ENCODE peak calls at places on chromosomes 7 and 10, in five cellular contexts. D, L, U, M and V are unnamed samples.
A peak's percentile ranks its signal among the peaks of the same experiment; 100 is the strongest.

GRCh38 chr10:16521311-16522016 is at the start of gene C1QL3:
- DNase-seq in D (no peak), L (no peak), U (peak; percentile 39), M (peak; percentile 13), V (no peak)

GRCh38 chr7:92794386-92794785 is 42.0 kb downstream of the CDK6 start:
- DNase-seq in D (peak; percentile 33), L (no peak), U (no peak), M (no peak), V (no peak)

GRCh38 chr7:108247646-108248045 is 117.5 kb upstream of the LAMB4 start:
- DNase-seq in D (no peak), L (no peak), U (peak; percentile 47), M (no peak), V (no peak)

GRCh38 chr10:924524-924859 is 7.0 kb downstream of the LARP4B start:
- DNase-seq in D (no peak), L (no peak), U (no peak), M (no peak), V (no peak)

GRCh38 chr10:43026039-43026973 is 50.6 kb upstream of the RET start:
- DNase-seq in D (no peak), L (peak; percentile 27), U (no peak), M (no peak), V (no peak)

GRCh38 chr7:85595639-85596268 is 408.9 kb upstream of the SEMA3D start:
- DNase-seq in D (no peak), L (no peak), U (peak; percentile 44), M (no peak), V (peak; percentile 7)

GRCh38 chr10:97827778-97828291 is 21.8 kb upstream of the GOLGA7B start:
- DNase-seq in D (no peak), L (no peak), U (no peak), M (no peak), V (no peak)

GRCh38 chr7:85405016-85405415 is 218.2 kb upstream of the SEMA3D start:
- DNase-seq in D (no peak), L (no peak), U (peak; percentile 3), M (no peak), V (no peak)

GRCh38 chr7:119984247-119984646 is 288.7 kb upstream of the KCND2 start:
- DNase-seq in D (no peak), L (no peak), U (no peak), M (no peak), V (no peak)

GRCh38 chr7:17421941-17422340 is 123.5 kb downstream of the AHR start:
- DNase-seq in D (no peak), L (no peak), U (no peak), M (no peak), V (no peak)

GRCh38 chr10:69789164-69789576 is 12.5 kb upstream of the COL13A1 start:
- DNase-seq in D (no peak), L (no peak), U (no peak), M (no peak), V (no peak)

GRCh38 chr10:22301193-22301592 is 15.0 kb upstream of the COMMD3 start:
- DNase-seq in D (peak; percentile 47), L (no peak), U (no peak), M (no peak), V (no peak)

GRCh38 chr10:6542999-6543430 is 37.1 kb downstream of the PRKCQ start:
- DNase-seq in D (no peak), L (no peak), U (no peak), M (no peak), V (no peak)

GRCh38 chr10:22821501-22821900 is 106.4 kb upstream of the ARMC3 start:
- DNase-seq in D (no peak), L (no peak), U (peak; percentile 71), M (no peak), V (no peak)

GRCh38 chr10:73044378-73045285 is 52.0 kb downstream of the P4HA1 start:
- DNase-seq in D (no peak), L (no peak), U (peak; percentile 88), M (no peak), V (peak; percentile 38)

GRCh38 chr10:19918800-19919199 is 102.6 kb downstream of the PLXDC2 start:
- DNase-seq in D (no peak), L (no peak), U (peak; percentile 73), M (no peak), V (peak; percentile 27)

GRCh38 chr7:51647931-51648351 is 331.3 kb upstream of the COBL start:
- DNase-seq in D (peak; percentile 80), L (no peak), U (peak; percentile 21), M (peak; percentile 35), V (no peak)

GRCh38 chr10:77290528-77291155 is 347.0 kb downstream of the KCNMA1 start:
- DNase-seq in D (no peak), L (no peak), U (peak; percentile 64), M (no peak), V (peak; percentile 90)

GRCh38 chr7:20408467-20408826 is 77.7 kb downstream of the ITGB8 start:
- DNase-seq in D (no peak), L (peak; percentile 35), U (peak; percentile 85), M (peak; percentile 15), V (no peak)

GRCh38 chr10:58412502-58412961 is 27.3 kb downstream of the TFAM start:
- DNase-seq in D (peak; percentile 10), L (no peak), U (peak; percentile 45), M (no peak), V (peak; percentile 84)

GRCh38 chr7:101373812-101374612 is 11.3 kb downstream of the COL26A1 start:
- DNase-seq in D (peak; percentile 11), L (peak; percentile 63), U (no peak), M (no peak), V (no peak)

GRCh38 chr7:128799451-128799850 is 7.7 kb downstream of the CCDC136 start:
- DNase-seq in D (no peak), L (no peak), U (no peak), M (no peak), V (no peak)

GRCh38 chr10:64091889-64092288 is 570.7 kb downstream of the REEP3 start:
- DNase-seq in D (peak; percentile 20), L (no peak), U (peak; percentile 9), M (no peak), V (no peak)

GRCh38 chr10:13788701-13789447 is 202.1 kb downstream of the PRPF18 start:
- DNase-seq in D (no peak), L (no peak), U (peak; percentile 70), M (peak; percentile 41), V (no peak)

GRCh38 chr7:24933298-24933697 is 46.7 kb downstream of the OSBPL3 start:
- DNase-seq in D (no peak), L (no peak), U (no peak), M (no peak), V (no peak)
- H3K4me3 ChIP-seq in D (no peak overlapping the region), L (no peak overlapping the region), U (no peak overlapping the region), M (no peak overlapping the region), V (no peak overlapping the region)

GRCh38 chr7:1567893-1568292 is 1.9 kb downstream of the PSMG3 start:
- DNase-seq in D (no peak), L (no peak), U (no peak), M (no peak), V (peak; percentile 80)
- H3K4me3 ChIP-seq in D (no peak overlapping the region), L (no peak overlapping the region), U (no peak overlapping the region), M (no peak overlapping the region), V (no peak overlapping the region)

GRCh38 chr7:151078233-151079040 is 2.2 kb downstream of the FASTK start:
- DNase-seq in D (peak; percentile 68), L (no peak), U (peak; percentile 36), M (peak; percentile 28), V (no peak)
- H3K4me3 ChIP-seq in D (no peak overlapping the region), L (no peak overlapping the region), U (no peak overlapping the region), M (no peak overlapping the region), V (no peak overlapping the region)

GRCh38 chr7:5589819-5590595 is 166.4 kb upstream of the TNRC18 start:
- DNase-seq in D (no peak), L (no peak), U (no peak), M (no peak), V (no peak)

GRCh38 chr7:5594616-5595544 is 171.2 kb upstream of the TNRC18 start:
- DNase-seq in D (no peak), L (no peak), U (peak; percentile 46), M (peak; percentile 73), V (no peak)

GRCh38 chr7:5595545-5596045 is 172.0 kb upstream of the TNRC18 start:
- DNase-seq in D (no peak), L (no peak), U (no peak), M (no peak), V (no peak)

GRCh38 chr7:5590596-5591546 is 167.2 kb upstream of the TNRC18 start:
- DNase-seq in D (no peak), L (no peak), U (no peak), M (no peak), V (no peak)

DNA sequence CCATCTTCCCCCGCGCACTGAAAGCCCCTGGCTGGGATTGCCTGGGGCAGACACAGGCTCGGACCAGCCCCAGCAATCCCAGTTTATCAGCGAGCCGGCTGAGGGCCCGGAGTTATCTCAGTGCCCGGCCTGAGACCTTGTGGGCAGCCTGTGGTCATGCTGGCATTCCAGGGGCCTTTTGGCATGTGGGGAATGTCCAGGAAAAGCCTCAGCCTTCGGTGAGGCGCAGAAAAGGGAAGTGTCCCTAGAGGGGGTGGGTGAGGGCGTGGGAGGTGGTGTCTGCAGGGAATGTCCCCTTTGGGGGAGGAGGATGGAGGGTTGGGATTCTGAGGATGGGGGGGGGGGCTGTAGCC is 167.9 kb upstream of the TNRC18 start:
- DNase-seq in D (no peak), L (no peak), U (peak; percentile 92), M (no peak), V (no peak)
- H3K4me3 ChIP-seq in D (no peak overlapping the region), L (no peak overlapping the region), U (no peak overlapping the region), M (no peak overlapping the region), V (no peak overlapping the region)

DNA sequence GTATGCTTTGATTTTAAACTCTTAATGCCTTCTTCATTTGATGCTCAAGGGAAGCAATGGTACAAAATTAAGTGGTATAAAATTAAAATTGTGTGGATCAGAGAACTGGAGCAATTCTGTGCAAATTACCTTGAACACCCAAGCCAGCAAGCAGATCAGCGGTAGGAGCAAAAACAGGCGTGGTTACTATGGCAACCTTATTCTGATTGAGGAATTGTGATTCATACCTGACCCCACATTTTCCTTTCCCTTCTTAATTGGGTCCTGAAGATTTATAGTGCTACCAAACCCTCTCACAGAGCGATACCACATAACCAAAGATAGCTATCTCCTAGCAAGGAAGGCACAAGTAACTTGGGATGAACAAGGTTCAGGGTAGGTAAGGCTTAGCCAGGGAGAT is 72.5 kb upstream of the FZD1 start:
- DNase-seq in D (no peak), L (no peak), U (no peak), M (no peak), V (no peak)
- H3K4me3 ChIP-seq in D (no peak overlapping the region), L (no peak overlapping the region), U (no peak overlapping the region), M (no peak overlapping the region), V (no peak overlapping the region)

GRCh38 chr10:49743464-49744075 is 18.6 kb downstream of the OGDHL start:
- DNase-seq in D (no peak), L (no peak), U (no peak), M (no peak), V (no peak)
- H3K4me3 ChIP-seq in D (no peak overlapping the region), L (no peak overlapping the region), U (no peak overlapping the region), M (no peak overlapping the region), V (no peak overlapping the region)

DNA sequence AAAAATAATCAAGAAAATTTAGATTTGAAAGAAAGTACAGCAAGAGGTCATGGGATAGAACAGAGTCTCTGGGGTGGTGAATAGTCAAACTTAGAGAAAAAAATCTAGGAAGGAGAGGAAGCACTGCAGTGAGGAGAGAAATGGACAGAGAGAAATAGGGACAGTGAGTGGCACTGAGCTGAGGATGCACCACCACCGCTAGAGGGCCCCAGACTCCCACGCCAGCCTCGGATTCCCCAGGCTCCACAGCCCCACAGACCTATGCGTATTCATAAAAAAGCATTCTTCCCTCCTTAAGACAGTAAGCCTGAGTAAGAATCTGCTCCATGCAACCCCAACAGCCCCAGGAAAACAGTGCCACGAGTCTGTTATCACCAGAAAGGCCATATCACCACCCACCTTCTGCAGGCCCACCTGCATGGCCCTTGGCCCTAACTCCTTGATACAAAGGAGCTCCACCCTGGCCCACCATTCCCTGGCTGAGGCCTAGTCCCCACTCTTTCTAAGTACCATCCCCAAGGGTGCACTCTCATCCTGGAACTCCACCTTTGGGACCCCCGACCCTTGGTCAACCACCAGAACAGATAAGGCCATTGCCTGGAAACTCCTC is 91.0 kb downstream of the ALOX5 start:
- DNase-seq in D (peak; percentile 77), L (peak; percentile 77), U (peak; percentile 84), M (peak; percentile 76), V (peak; percentile 12)
- H3K4me3 ChIP-seq in D (no peak overlapping the region), L (no peak overlapping the region), U (no peak overlapping the region), M (no peak overlapping the region), V (no peak overlapping the region)